ENCODE peak calls at places on chromosomes 11 and 22, in seven cellular contexts. S, Z, O, U, Q, V and N are unnamed samples.

GRCh38 chr22:17733484-17733883 is 40.8 kb downstream of the BID start:
- DNase-seq in Z (no peak), V (no peak), S (no peak), Q (no peak), U (no peak), O (peak), N (no peak)

GRCh38 chr11:112555491-112556364 is 295.1 kb upstream of the PLET1 start:
- DNase-seq in V (no peak), S (peak), Q (peak), Z (peak), U (peak), O (peak), N (peak)

GRCh38 chr11:126336065-126336464 is 19.4 kb upstream of the ST3GAL4 start:
- DNase-seq in O (no peak), S (no peak), U (no peak), V (no peak), Z (no peak), Q (no peak), N (no peak)

GRCh38 chr11:111026241-111026640 is 219.3 kb upstream of the POU2AF2 start:
- DNase-seq in S (no peak), Z (no peak), V (no peak), O (no peak), Q (no peak), U (no peak), N (no peak)

GRCh38 chr22:37229012-37229804 is 14.9 kb downstream of the RAC2 start:
- DNase-seq in U (no peak), O (peak), Z (peak), V (peak), Q (no peak), S (no peak), N (no peak)

GRCh38 chr11:59212744-59213573 is at the start of gene MPEG1:
- DNase-seq in U (no peak), V (no peak), Q (no peak), Z (no peak), O (no peak), S (no peak), N (no peak)

GRCh38 chr22:27474711-27475547 is 326.6 kb downstream of the MN1 start:
- DNase-seq in U (peak), Z (no peak), O (peak), V (peak), Q (no peak), S (no peak), N (no peak)

GRCh38 chr22:30806391-30806861 is 111.8 kb downstream of the OSBP2 start:
- DNase-seq in O (peak), Q (no peak), Z (no peak), V (no peak), S (no peak), U (no peak), N (no peak)

GRCh38 chr22:31332010-31332409 is 14.1 kb downstream of the PATZ1 start:
- DNase-seq in Z (no peak), U (no peak), V (no peak), S (no peak), Q (no peak), O (no peak), N (no peak)

GRCh38 chr11:93543292-93543977 is at the start of gene SMCO4:
- DNase-seq in Q (peak), U (peak), S (peak), Z (peak), O (peak), V (no peak), N (peak)

GRCh38 chr22:19490628-19491230 is 11.0 kb downstream of the CDC45 start:
- DNase-seq in U (no peak), V (no peak), S (no peak), Z (no peak), O (no peak), Q (no peak), N (no peak)